ENCODE peak calls at places on chromosomes 13 and 19, in ten cellular contexts. C is cardiac fibroblast, M is stomach, A is BE2C, L is GM12865, V is breast epithelium, T is kidney epithelial cell, B is ascending aorta, H is neural progenitor cell, F is cardiac muscle cell. X is an unnamed sample.

GRCh38 chr13:114049026-114049425 is 75.2 kb upstream of the C13orf46 start:
- DNase-seq in C (no peak), M (no peak), A (no peak), L (peak; percentile 81), V (no peak), T (no peak), B (no peak), H (no peak), F (no peak), X (no peak)

GRCh38 chr13:45773236-45773635 is 71.1 kb downstream of the CBY2 start:
- DNase-seq in C (peak; percentile 3), M (no peak), A (no peak), L (no peak), V (no peak), T (no peak), B (no peak), H (no peak), F (no peak), X (no peak)

GRCh38 chr13:72808917-72809500 is 27.1 kb downstream of the PIBF1 start:
- DNase-seq in C (peak; percentile 45), M (no peak), A (no peak), L (peak; percentile 12), V (no peak), T (no peak), B (no peak), H (peak; percentile 9), F (peak; percentile 13), X (no peak)

GRCh38 chr19:43782311-43782660 is 1.5 kb upstream of the KCNN4 start:
- DNase-seq in C (no peak), M (no peak), A (no peak), L (no peak), V (no peak), T (no peak), B (no peak), H (no peak), F (no peak), X (no peak)

GRCh38 chr13:87777395-87777794 is 106.2 kb downstream of the SLITRK5 start:
- DNase-seq in C (no peak), M (no peak), A (no peak), L (no peak), V (no peak), T (no peak), B (no peak), H (peak; percentile 25), F (peak; percentile 11), X (no peak)

GRCh38 chr13:105276571-105276970 is 1258.9 kb downstream of the EFNB2 start:
- DNase-seq in C (no peak), M (no peak), A (no peak), L (no peak), V (no peak), T (no peak), B (no peak), H (no peak), F (peak; percentile 62), X (no peak)

GRCh38 chr13:91632071-91632470 is 233.7 kb downstream of the GPC5 start:
- DNase-seq in C (no peak), M (no peak), A (no peak), L (no peak), V (no peak), T (no peak), B (no peak), H (no peak), F (no peak), X (no peak)

GRCh38 chr13:44726777-44727176 is 150.6 kb upstream of the TSC22D1 start:
- DNase-seq in C (no peak), M (no peak), A (no peak), L (no peak), V (no peak), T (no peak), B (no peak), H (no peak), F (no peak), X (no peak)

GRCh38 chr13:107937841-107938240 is 277.5 kb downstream of the LIG4 start:
- DNase-seq in C (no peak), M (no peak), A (no peak), L (no peak), V (no peak), T (no peak), B (no peak), H (no peak), F (no peak), X (no peak)

GRCh38 chr13:49553888-49554287 is 31.5 kb downstream of the RCBTB1 start:
- DNase-seq in C (no peak), M (no peak), A (no peak), L (no peak), V (no peak), T (no peak), B (no peak), H (no peak), F (no peak), X (no peak)

GRCh38 chr19:44344255-44344654 is 12.2 kb downstream of the ZNF112 start:
- DNase-seq in C (no peak), M (no peak), A (no peak), L (peak; percentile 8), V (no peak), T (no peak), B (no peak), H (no peak), F (no peak), X (no peak)

GRCh38 chr13:48404952-48405351 is 8.0 kb downstream of the LPAR6 start:
- DNase-seq in C (no peak), M (no peak), A (no peak), L (no peak), V (no peak), T (no peak), B (no peak), H (no peak), F (no peak), X (no peak)

GRCh38 chr19:3555653-3556422 is 1.5 kb downstream of the MFSD12 start:
- DNase-seq in C (no peak), M (no peak), A (no peak), L (no peak), V (no peak), T (no peak), B (no peak), H (no peak), F (no peak), X (no peak)

GRCh38 chr13:33174491-33174890 is 111.1 kb downstream of the STARD13 start:
- DNase-seq in C (no peak), M (no peak), A (no peak), L (no peak), V (no peak), T (no peak), B (no peak), H (no peak), F (no peak), X (no peak)

GRCh38 chr13:83672611-83673010 is 209.7 kb downstream of the SLITRK1 start:
- DNase-seq in C (no peak), M (no peak), A (no peak), L (no peak), V (no peak), T (no peak), B (no peak), H (no peak), F (no peak), X (no peak)

GRCh38 chr19:56167064-56167578 is 8.7 kb upstream of the GALP start:
- DNase-seq in C (peak; percentile 11), M (no peak), A (no peak), L (no peak), V (no peak), T (no peak), B (no peak), H (peak; percentile 71), F (peak; percentile 74), X (no peak)

GRCh38 chr13:30832845-30833332 is 73.2 kb upstream of the MEDAG start:
- DNase-seq in C (peak; percentile 70), M (peak; percentile 88), A (peak; percentile 91), L (peak; percentile 34), V (peak; percentile 95), T (peak; percentile 84), B (no peak), H (peak; percentile 32), F (peak; percentile 75), X (no peak)

DNA sequence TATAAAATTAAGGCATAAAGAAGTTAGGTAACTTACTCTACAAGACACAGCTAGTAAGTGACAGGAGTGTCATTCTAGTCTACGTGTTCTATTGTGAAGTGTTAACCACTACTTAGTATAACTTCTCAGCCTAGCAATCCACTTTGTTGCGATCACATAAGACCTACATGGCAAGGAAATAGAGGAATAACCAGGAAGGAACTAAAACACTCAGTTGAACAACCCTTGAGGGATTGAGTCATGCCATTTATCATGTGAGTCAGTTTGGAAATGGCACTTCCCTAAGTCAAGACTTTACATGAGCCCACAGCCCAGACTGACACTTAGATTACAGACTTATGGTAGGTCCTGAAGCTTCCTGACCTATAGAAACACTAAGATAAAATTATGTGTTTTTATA is 279.5 kb upstream of the PCDH20 start:
- DNase-seq in C (no peak), M (no peak), A (no peak), L (no peak), V (no peak), T (peak; percentile 55), B (no peak), H (no peak), F (no peak), X (no peak)
- TF ChIP-seq CTCF in C (no peak), M (no peak), A (no peak), L (no peak), V (no peak), T (no peak), B (no peak), H (no peak), F (no peak), X (no peak)

GRCh38 chr19:17999685-18000479 is 8.1 kb upstream of the ARRDC2 start:
- DNase-seq in C (no peak), M (no peak), A (no peak), L (no peak), V (no peak), T (no peak), B (no peak), H (no peak), F (no peak), X (no peak)
- H3K4me3 ChIP-seq in C (no peak overlapping the region), M (no peak overlapping the region), A (no peak overlapping the region), L (no peak overlapping the region), V (no peak overlapping the region), T (no peak overlapping the region), B (no peak overlapping the region), H (no peak overlapping the region), F (no peak overlapping the region), X (no peak overlapping the region)

DNA sequence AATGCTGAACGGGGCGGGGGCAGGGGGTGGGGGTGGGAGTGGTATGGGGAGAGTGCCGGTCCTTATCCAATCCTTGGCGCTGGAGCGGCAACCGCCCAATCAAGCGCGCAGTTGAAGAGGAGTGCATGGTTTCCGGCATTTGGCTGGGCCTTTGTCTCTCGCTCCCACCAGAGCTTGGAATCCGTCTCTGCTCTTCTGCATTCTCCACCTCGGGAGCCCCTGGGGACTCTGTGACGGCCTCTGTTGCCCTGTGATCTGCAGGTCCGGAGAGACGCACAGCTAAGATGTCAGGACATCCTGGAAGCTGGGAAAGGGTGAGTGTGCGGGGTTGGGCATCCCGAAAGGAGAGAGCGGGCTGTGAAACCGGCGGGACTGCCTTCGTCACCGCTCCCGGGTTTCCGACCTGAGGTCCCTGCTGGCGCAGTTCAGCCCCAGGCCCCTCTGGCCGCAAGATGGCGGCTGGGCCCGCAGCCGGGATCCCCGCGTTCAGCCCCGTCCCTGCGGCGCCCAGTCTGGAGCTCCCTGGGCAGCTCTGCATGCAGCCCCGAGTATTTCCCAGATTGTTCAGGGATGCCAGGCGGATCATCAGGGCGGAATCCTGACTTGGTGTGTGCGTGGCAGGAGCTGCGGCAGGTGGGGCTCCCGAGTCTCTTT is 53.6 kb upstream of the ZNF254 start:
- DNase-seq in C (peak; percentile 95), M (peak; percentile 89), A (peak; percentile 93), L (peak; percentile 93), V (peak; percentile 92), T (peak; percentile 65), B (peak; percentile 67), H (peak; percentile 95), F (peak; percentile 95), X (peak; percentile 82)
- TF ChIP-seq CTCF in C (no peak), M (no peak), A (no peak), L (no peak), V (no peak), T (no peak), B (no peak), H (peak; percentile 26), F (peak; percentile 8), X (no peak)

GRCh38 chr19:35240322-35240721 is 8.5 kb upstream of the LSR start:
- DNase-seq in C (no peak), M (no peak), A (no peak), L (no peak), V (no peak), T (no peak), B (no peak), H (no peak), F (no peak), X (no peak)
- H3K4me3 ChIP-seq in C (no peak overlapping the region), M (no peak overlapping the region), A (no peak overlapping the region), L (no peak overlapping the region), V (no peak overlapping the region), T (no peak overlapping the region), B (no peak overlapping the region), H (no peak overlapping the region), F (no peak overlapping the region), X (no peak overlapping the region)

X was measured in HFF-Myc.